ENCODE peak calls at places on chromosomes 6 and 20, in four cellular contexts. D, U, A and T are unnamed samples.

GRCh38 chr6:392441-393390 is 1.2 kb downstream of the IRF4 start:
- DNase-seq in U (no peak), A (no peak), D (peak), T (no peak)

GRCh38 chr6:125818659-125819297 is 28.0 kb downstream of the NCOA7 start:
- DNase-seq in U (no peak), A (no peak), D (no peak), T (no peak)

GRCh38 chr20:37378785-37379598 is 33.1 kb downstream of the SRC start:
- DNase-seq in A (no peak), U (no peak), D (no peak), T (no peak)

GRCh38 chr6:97885844-97886243 is 602.8 kb upstream of the MMS22L start:
- DNase-seq in D (no peak), U (no peak), A (no peak), T (peak)

GRCh38 chr6:158852312-158853071 is 33.3 kb upstream of the EZR start:
- DNase-seq in U (no peak), A (no peak), D (no peak), T (no peak)

GRCh38 chr6:134826889-134827737 is 122.8 kb downstream of the ALDH8A1 start:
- DNase-seq in U (no peak), A (no peak), D (no peak), T (no peak)

GRCh38 chr6:4727671-4728435 is 48.4 kb upstream of the CDYL start:
- DNase-seq in A (no peak), D (no peak), U (peak), T (peak)

GRCh38 chr6:134948708-134949107 is 1.2 kb downstream of the ALDH8A1 start:
- DNase-seq in U (no peak), A (no peak), D (no peak), T (no peak)

GRCh38 chr20:11035211-11035610 is 361.4 kb upstream of the JAG1 start:
- DNase-seq in U (no peak), D (no peak), A (no peak), T (no peak)

GRCh38 chr20:10565191-10565921 is 108.4 kb downstream of the JAG1 start:
- DNase-seq in U (peak), D (no peak), A (no peak), T (no peak)

GRCh38 chr6:169959129-169960002 is 207.9 kb downstream of the ERMARD start:
- DNase-seq in D (peak), A (no peak), U (no peak), T (no peak)

GRCh38 chr6:73704260-73704659 is 8.3 kb downstream of the CD109 start:
- DNase-seq in A (no peak), D (no peak), U (peak), T (no peak)

GRCh38 chr6:104473021-104473429 is 386.7 kb downstream of the HACE1 start:
- DNase-seq in D (peak), U (no peak), A (no peak), T (no peak)

GRCh38 chr20:258963-259362 is 1.4 kb downstream of the DEFB132 start:
- DNase-seq in U (peak), D (no peak), A (no peak), T (peak)

GRCh38 chr6:37435816-37436215 is 2.8 kb downstream of the CMTR1 start:
- DNase-seq in A (no peak), D (no peak), U (no peak), T (no peak)

GRCh38 chr6:158560787-158561246 is 926 bp downstream of the TMEM181 start:
- DNase-seq in U (no peak), A (no peak), D (no peak), T (no peak)

GRCh38 chr6:3751730-3752537 is 421 bp upstream of the PXDC1 start:
- DNase-seq in U (peak), D (peak), A (no peak), T (peak)

GRCh38 chr6:120211955-120212792 is 862.6 kb upstream of the MAN1A1 start:
- DNase-seq in U (peak), A (no peak), D (no peak), T (no peak)

GRCh38 chr20:63639093-63639860 is 12.4 kb upstream of the GMEB2 start:
- DNase-seq in D (no peak), A (no peak), U (no peak), T (no peak)

GRCh38 chr6:108587258-108588059 is 26.7 kb downstream of the FOXO3 start:
- DNase-seq in U (peak), D (no peak), A (no peak), T (no peak)

GRCh38 chr6:139736507-139736906 is 362.1 kb upstream of the CITED2 start:
- DNase-seq in D (no peak), A (no peak), U (no peak), T (no peak)

GRCh38 chr6:44487002-44487401 is 99.5 kb downstream of the CDC5L start:
- DNase-seq in U (no peak), A (no peak), D (no peak), T (no peak)

GRCh38 chr6:44431118-44431725 is 43.7 kb downstream of the CDC5L start:
- DNase-seq in D (no peak), U (peak), A (peak), T (peak)

GRCh38 chr6:36492092-36492491 is 49.3 kb downstream of the KCTD20 start:
- DNase-seq in U (no peak), A (no peak), D (no peak), T (no peak)

GRCh38 chr20:17557675-17558006 is 12.2 kb upstream of the DSTN start:
- DNase-seq in A (no peak), U (peak), D (no peak), T (no peak)

GRCh38 chr6:150032598-150032997 is 7.3 kb upstream of the RAET1L start:
- DNase-seq in A (no peak), D (no peak), U (no peak), T (no peak)

GRCh38 chr20:36744243-36744642 is 1.6 kb downstream of the NDRG3 start:
- DNase-seq in U (no peak), A (no peak), D (no peak), T (no peak)

GRCh38 chr20:19048898-19049889 is 163.2 kb upstream of the SLC24A3 start:
- DNase-seq in U (no peak), D (no peak), A (no peak), T (no peak)

GRCh38 chr6:56891754-56892153 is 63.2 kb upstream of the BEND6 start:
- DNase-seq in U (no peak), A (no peak), D (no peak), T (no peak)

DNA sequence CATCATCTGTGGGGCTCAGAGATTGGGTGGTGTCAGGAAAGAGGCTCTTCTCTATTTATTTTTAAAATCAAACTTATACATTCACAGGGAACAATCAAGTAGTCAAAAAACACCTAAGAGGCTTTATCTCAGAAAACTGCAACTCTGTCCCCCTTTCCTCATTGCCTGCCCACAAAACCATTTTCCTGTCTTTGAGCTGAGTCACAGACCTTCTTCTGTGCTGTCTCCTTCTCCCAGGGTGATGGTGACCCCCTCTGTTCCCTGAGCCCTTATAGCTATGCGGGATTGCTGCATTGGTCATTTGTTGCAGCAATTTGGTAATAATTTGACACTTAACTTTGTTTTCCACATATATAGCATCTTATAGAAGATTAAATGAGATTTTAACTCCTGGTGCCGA is 195.2 kb upstream of the PROKR2 start:
- DNase-seq in A (no peak), D (no peak), U (no peak), T (no peak)
- TF ChIP-seq SUZ12 in A (no peak), D (no peak), U (no peak), T (no peak)

DNA sequence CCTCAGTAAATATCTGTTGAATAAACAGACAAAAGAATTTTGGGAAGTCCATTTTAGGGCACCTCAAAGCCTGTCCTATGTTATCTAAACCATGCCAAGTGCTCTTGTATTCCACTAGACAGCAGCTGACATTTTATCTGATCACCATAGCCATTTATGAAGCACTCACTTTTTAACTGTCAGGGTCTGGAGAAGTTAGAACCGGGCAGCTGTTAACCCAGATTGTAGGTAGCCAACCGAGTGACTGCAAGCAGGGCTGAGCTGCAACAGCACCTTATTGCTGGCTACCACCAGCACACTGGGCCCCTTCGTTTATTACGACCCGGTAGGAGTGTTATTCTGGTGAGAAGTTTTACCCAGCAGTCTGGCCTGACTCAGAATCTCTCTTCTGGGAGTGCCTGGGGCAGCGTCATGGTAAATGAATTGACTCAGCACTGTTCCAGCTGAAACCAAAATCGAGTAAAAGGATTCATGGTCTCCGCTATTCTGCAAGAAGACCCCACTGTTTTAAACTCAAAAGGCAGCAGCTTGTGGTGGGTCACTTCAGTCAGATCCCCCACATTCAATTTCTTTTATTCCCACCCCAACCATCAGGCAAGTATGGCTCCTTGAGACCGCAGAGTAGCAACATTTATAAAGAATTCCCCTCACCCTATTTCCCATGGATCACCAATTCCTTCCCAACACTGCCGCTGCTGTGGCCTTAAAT is 1.7 kb downstream of the UBE2V1 start:
- DNase-seq in A (no peak), U (no peak), D (no peak), T (no peak)
- TF ChIP-seq SP1 in A (no peak), U (no peak), D (no peak), T (no peak)

DNA sequence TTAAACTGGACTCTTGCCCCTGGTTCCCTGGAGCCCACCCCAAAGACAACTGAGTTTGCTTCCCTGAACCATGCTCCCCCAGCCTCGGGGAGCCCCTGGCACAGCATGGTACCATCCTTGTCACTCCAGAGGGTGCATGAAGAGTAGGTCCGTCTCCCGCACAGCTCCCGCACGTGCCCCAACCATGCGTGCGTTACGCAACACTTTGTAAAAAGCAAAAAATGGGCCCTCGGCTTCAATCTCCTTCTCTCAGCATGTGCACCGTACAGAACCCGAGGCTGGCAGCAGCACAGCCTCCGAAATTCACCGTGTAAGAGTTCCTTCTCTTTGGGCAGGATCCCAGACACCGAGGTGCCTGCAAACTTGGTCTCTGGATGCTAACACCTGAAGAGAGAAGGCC is 5.6 kb downstream of the PMEPA1 start:
- DNase-seq in A (no peak), D (no peak), U (no peak), T (no peak)
- TF ChIP-seq SUZ12 in A (no peak), D (no peak), U (no peak), T (no peak)

GRCh38 chr6:100269189-100269588 is 195.5 kb downstream of the SIM1 start:
- DNase-seq in A (no peak), D (no peak), U (no peak), T (no peak)
- TF ChIP-seq SP1 in A (no peak), D (no peak), U (no peak), T (no peak)

DNA sequence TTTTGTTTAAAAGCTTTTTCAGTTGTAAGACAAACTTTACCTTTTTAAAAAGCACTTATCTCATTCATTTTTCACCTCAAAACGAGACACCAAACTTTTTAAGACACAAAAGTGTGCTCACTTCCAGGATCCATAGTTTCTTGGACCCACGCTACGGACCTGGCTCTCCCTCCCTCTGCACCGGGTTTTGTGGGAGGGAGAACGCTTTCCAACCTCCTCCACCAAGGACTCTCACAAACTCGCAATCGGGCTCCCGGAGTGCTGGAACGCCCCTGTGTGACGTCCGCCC is 436 bp downstream of the CAGE1 start:
- DNase-seq in U (no peak), A (no peak), D (no peak), T (peak)
- TF ChIP-seq SUZ12 in U (no peak), A (no peak), D (no peak), T (no peak)

GRCh38 chr6:145199961-145200360 is 535.4 kb downstream of the EPM2A start:
- DNase-seq in U (peak), D (no peak), A (no peak), T (no peak)
- TF ChIP-seq SP1 in U (no peak), D (no peak), A (no peak), T (no peak)

GRCh38 chr6:6684365-6684833 is 95.9 kb downstream of the LY86 start:
- DNase-seq in D (no peak), A (peak), U (no peak), T (no peak)

GRCh38 chr6:6686748-6687601 is 98.5 kb downstream of the LY86 start:
- DNase-seq in U (peak), D (peak), A (no peak), T (peak)

GRCh38 chr6:6685249-6685667 is 96.7 kb downstream of the LY86 start:
- DNase-seq in A (peak), U (peak), D (no peak), T (no peak)

GRCh38 chr6:6688283-6688682 is 99.8 kb downstream of the LY86 start:
- DNase-seq in D (no peak), U (peak), A (no peak), T (no peak)

GRCh38 chr6:6686176-6686575 is 97.7 kb downstream of the LY86 start:
- DNase-seq in D (no peak), A (no peak), U (no peak), T (no peak)
- TF ChIP-seq SUZ12 in D (no peak), A (no peak), U (no peak), T (no peak)

DNA sequence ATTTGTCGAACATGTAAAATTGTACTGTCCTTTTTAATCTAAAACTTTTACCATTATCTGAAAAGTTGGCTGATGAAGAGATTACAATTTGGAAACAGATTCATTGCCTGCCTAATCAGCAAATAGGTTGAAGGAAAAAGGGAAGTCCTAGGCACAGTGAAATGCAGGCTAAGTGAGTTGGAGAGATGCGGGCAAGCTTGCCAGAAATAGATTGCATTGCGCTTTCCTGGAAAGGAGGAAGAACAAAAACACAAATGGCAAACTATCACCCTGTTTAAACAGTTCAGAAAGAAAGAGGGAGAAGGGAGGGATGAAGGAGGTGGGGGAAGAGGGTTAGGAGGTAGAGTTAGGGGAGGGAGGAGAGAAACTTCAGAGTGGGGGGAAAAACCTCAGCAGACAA is 465.1 kb downstream of the TFAP2B start:
- DNase-seq in D (no peak), U (no peak), A (no peak), T (no peak)
- TF ChIP-seq SP1 in D (no peak), U (no peak), A (no peak), T (no peak)